ENCODE peak calls at places on chromosomes 12 and 14, in five cellular contexts. One of them, this sample, is unnamed.
A peak's percentile ranks its signal among the peaks of the same experiment; 100 is the strongest.

GRCh38 chr12:79266511-79267129 is 402.0 kb downstream of the SYT1 start:
- DNase-seq in adrenal gland: no peak
- DNase-seq in heart right ventricle: no peak
- DNase-seq in type B pancreatic cell: no peak
- DNase-seq in sigmoid colon: no peak
- DNase-seq in this sample: no peak

GRCh38 chr12:11856971-11857370 is 207.5 kb downstream of the ETV6 start:
- DNase-seq in adrenal gland: no peak
- DNase-seq in heart right ventricle: no peak
- DNase-seq in type B pancreatic cell: no peak
- DNase-seq in sigmoid colon: no peak
- DNase-seq in this sample: no peak

GRCh38 chr12:6360080-6360571 is 15.2 kb downstream of the SCNN1A start:
- DNase-seq in adrenal gland: no peak
- DNase-seq in heart right ventricle: no peak
- DNase-seq in type B pancreatic cell: no peak
- DNase-seq in sigmoid colon: no peak
- DNase-seq in this sample: no peak

GRCh38 chr12:91173139-91173538 is 9.5 kb downstream of the DCN start:
- DNase-seq in adrenal gland: no peak
- DNase-seq in heart right ventricle: no peak
- DNase-seq in type B pancreatic cell: no peak
- DNase-seq in sigmoid colon: no peak
- DNase-seq in this sample: no peak

GRCh38 chr12:71312767-71313375 is 126.7 kb upstream of the LGR5 start:
- DNase-seq in adrenal gland: no peak
- DNase-seq in heart right ventricle: no peak
- DNase-seq in type B pancreatic cell: no peak
- DNase-seq in sigmoid colon: no peak
- DNase-seq in this sample: no peak

GRCh38 chr14:70955543-70956480 is 48.6 kb downstream of the PCNX1 start:
- DNase-seq in adrenal gland: no peak
- DNase-seq in heart right ventricle: no peak
- DNase-seq in type B pancreatic cell: no peak
- DNase-seq in sigmoid colon: no peak
- DNase-seq in this sample: no peak

GRCh38 chr12:38648813-38649212 is 256.6 kb downstream of the CPNE8 start:
- DNase-seq in adrenal gland: no peak
- DNase-seq in heart right ventricle: no peak
- DNase-seq in type B pancreatic cell: no peak
- DNase-seq in sigmoid colon: no peak
- DNase-seq in this sample: no peak

GRCh38 chr12:132366341-132366861 is 37.0 kb upstream of the GALNT9 start:
- DNase-seq in adrenal gland: no peak
- DNase-seq in heart right ventricle: no peak
- DNase-seq in type B pancreatic cell: no peak
- DNase-seq in sigmoid colon: peak; percentile 42
- DNase-seq in this sample: peak; percentile 49

GRCh38 chr12:55806982-55807381 is 10.5 kb downstream of the SARNP start:
- DNase-seq in adrenal gland: no peak
- DNase-seq in heart right ventricle: no peak
- DNase-seq in type B pancreatic cell: no peak
- DNase-seq in sigmoid colon: no peak
- DNase-seq in this sample: no peak

GRCh38 chr14:70721542-70721941 is 79.8 kb downstream of the TTC9 start:
- DNase-seq in adrenal gland: no peak
- DNase-seq in heart right ventricle: no peak
- DNase-seq in type B pancreatic cell: no peak
- DNase-seq in sigmoid colon: no peak
- DNase-seq in this sample: no peak

GRCh38 chr14:52015411-52016030 is 26.2 kb downstream of the RTRAF start:
- DNase-seq in adrenal gland: peak; percentile 44
- DNase-seq in heart right ventricle: no peak
- DNase-seq in type B pancreatic cell: no peak
- DNase-seq in sigmoid colon: no peak
- DNase-seq in this sample: peak; percentile 34

GRCh38 chr12:112820796-112821195 is 29.2 kb downstream of the RPH3A start:
- DNase-seq in adrenal gland: no peak
- DNase-seq in heart right ventricle: no peak
- DNase-seq in type B pancreatic cell: peak; percentile 34
- DNase-seq in sigmoid colon: no peak
- DNase-seq in this sample: peak; percentile 65

GRCh38 chr14:28603606-28604005 is 163.0 kb upstream of the FOXG1 start:
- DNase-seq in adrenal gland: no peak
- DNase-seq in heart right ventricle: no peak
- DNase-seq in type B pancreatic cell: no peak
- DNase-seq in sigmoid colon: no peak
- DNase-seq in this sample: no peak

GRCh38 chr12:52045794-52046199 is 5.4 kb upstream of the NR4A1 start:
- DNase-seq in adrenal gland: peak; percentile 50
- DNase-seq in heart right ventricle: peak; percentile 66
- DNase-seq in type B pancreatic cell: no peak
- DNase-seq in sigmoid colon: peak; percentile 78
- DNase-seq in this sample: no peak

GRCh38 chr12:50689437-50689836 is 74.5 kb upstream of the ATF1 start:
- DNase-seq in adrenal gland: no peak
- DNase-seq in heart right ventricle: no peak
- DNase-seq in type B pancreatic cell: no peak
- DNase-seq in sigmoid colon: no peak
- DNase-seq in this sample: no peak

GRCh38 chr14:98894600-98894999 is 377.4 kb downstream of the BCL11B start:
- DNase-seq in adrenal gland: no peak
- DNase-seq in heart right ventricle: no peak
- DNase-seq in type B pancreatic cell: no peak
- DNase-seq in sigmoid colon: no peak
- DNase-seq in this sample: no peak

GRCh38 chr12:14664434-14665023 is 31.9 kb downstream of the GUCY2C start:
- DNase-seq in adrenal gland: peak; percentile 52
- DNase-seq in heart right ventricle: no peak
- DNase-seq in type B pancreatic cell: no peak
- DNase-seq in sigmoid colon: no peak
- DNase-seq in this sample: no peak

GRCh38 chr12:99259040-99259934 is 388.3 kb upstream of the GARIN6 start:
- DNase-seq in adrenal gland: no peak
- DNase-seq in heart right ventricle: no peak
- DNase-seq in type B pancreatic cell: no peak
- DNase-seq in sigmoid colon: no peak
- DNase-seq in this sample: no peak

GRCh38 chr12:121804417-121805111 is 755 bp downstream of the SETD1B start:
- DNase-seq in adrenal gland: peak; percentile 50
- DNase-seq in heart right ventricle: no peak
- DNase-seq in type B pancreatic cell: no peak
- DNase-seq in sigmoid colon: peak; percentile 74
- DNase-seq in this sample: no peak

GRCh38 chr12:44285321-44285720 is 449.4 kb downstream of the TMEM117 start:
- DNase-seq in adrenal gland: no peak
- DNase-seq in heart right ventricle: no peak
- DNase-seq in type B pancreatic cell: no peak
- DNase-seq in sigmoid colon: no peak
- DNase-seq in this sample: no peak

GRCh38 chr12:84561362-84561761 is 351.2 kb downstream of the SLC6A15 start:
- DNase-seq in adrenal gland: no peak
- DNase-seq in heart right ventricle: no peak
- DNase-seq in type B pancreatic cell: no peak
- DNase-seq in sigmoid colon: no peak
- DNase-seq in this sample: no peak

GRCh38 chr14:80475074-80475473 is 263.8 kb upstream of the DIO2 start:
- DNase-seq in adrenal gland: no peak
- DNase-seq in heart right ventricle: no peak
- DNase-seq in type B pancreatic cell: no peak
- DNase-seq in sigmoid colon: no peak
- DNase-seq in this sample: no peak

GRCh38 chr12:105481906-105482305 is 151.4 kb downstream of the C12orf75 start:
- DNase-seq in adrenal gland: no peak
- DNase-seq in heart right ventricle: no peak
- DNase-seq in type B pancreatic cell: no peak
- DNase-seq in sigmoid colon: no peak
- DNase-seq in this sample: no peak

GRCh38 chr12:28189774-28190320 is 409 bp upstream of the CCDC91 start:
- DNase-seq in adrenal gland: peak; percentile 25
- DNase-seq in heart right ventricle: no peak
- DNase-seq in type B pancreatic cell: no peak
- DNase-seq in sigmoid colon: no peak
- DNase-seq in this sample: no peak

GRCh38 chr12:48956279-48957140 is 777 bp downstream of the ARF3 start:
- DNase-seq in adrenal gland: peak; percentile 88
- DNase-seq in heart right ventricle: peak; percentile 80
- DNase-seq in type B pancreatic cell: peak; percentile 79
- DNase-seq in sigmoid colon: peak; percentile 94
- DNase-seq in this sample: peak; percentile 82

GRCh38 chr14:64117671-64118402 is 176.3 kb downstream of the ESR2 start:
- DNase-seq in adrenal gland: no peak
- DNase-seq in heart right ventricle: peak; percentile 52
- DNase-seq in type B pancreatic cell: no peak
- DNase-seq in sigmoid colon: no peak
- DNase-seq in this sample: no peak

GRCh38 chr14:24310387-24310665 is 386 bp downstream of the LTB4R2 start:
- DNase-seq in adrenal gland: no peak
- DNase-seq in heart right ventricle: no peak
- DNase-seq in type B pancreatic cell: no peak
- DNase-seq in sigmoid colon: no peak
- DNase-seq in this sample: no peak

GRCh38 chr12:118866346-118866745 is 115.0 kb upstream of the SRRM4 start:
- DNase-seq in adrenal gland: no peak
- DNase-seq in heart right ventricle: no peak
- DNase-seq in type B pancreatic cell: no peak
- DNase-seq in sigmoid colon: no peak
- DNase-seq in this sample: no peak

GRCh38 chr12:58408516-58408915 is 467.1 kb downstream of the ATP23 start:
- DNase-seq in adrenal gland: peak; percentile 43
- DNase-seq in heart right ventricle: no peak
- DNase-seq in type B pancreatic cell: no peak
- DNase-seq in sigmoid colon: no peak
- DNase-seq in this sample: no peak

GRCh38 chr14:32190713-32191112 is 11.1 kb upstream of the RNU6-7 start:
- DNase-seq in adrenal gland: no peak
- DNase-seq in heart right ventricle: no peak
- DNase-seq in type B pancreatic cell: no peak
- DNase-seq in sigmoid colon: no peak
- DNase-seq in this sample: no peak

GRCh38 chr12:58176296-58176869 is 235.0 kb downstream of the ATP23 start:
- DNase-seq in adrenal gland: peak; percentile 62
- DNase-seq in heart right ventricle: no peak
- DNase-seq in type B pancreatic cell: no peak
- DNase-seq in sigmoid colon: no peak
- DNase-seq in this sample: peak; percentile 59

DNA sequence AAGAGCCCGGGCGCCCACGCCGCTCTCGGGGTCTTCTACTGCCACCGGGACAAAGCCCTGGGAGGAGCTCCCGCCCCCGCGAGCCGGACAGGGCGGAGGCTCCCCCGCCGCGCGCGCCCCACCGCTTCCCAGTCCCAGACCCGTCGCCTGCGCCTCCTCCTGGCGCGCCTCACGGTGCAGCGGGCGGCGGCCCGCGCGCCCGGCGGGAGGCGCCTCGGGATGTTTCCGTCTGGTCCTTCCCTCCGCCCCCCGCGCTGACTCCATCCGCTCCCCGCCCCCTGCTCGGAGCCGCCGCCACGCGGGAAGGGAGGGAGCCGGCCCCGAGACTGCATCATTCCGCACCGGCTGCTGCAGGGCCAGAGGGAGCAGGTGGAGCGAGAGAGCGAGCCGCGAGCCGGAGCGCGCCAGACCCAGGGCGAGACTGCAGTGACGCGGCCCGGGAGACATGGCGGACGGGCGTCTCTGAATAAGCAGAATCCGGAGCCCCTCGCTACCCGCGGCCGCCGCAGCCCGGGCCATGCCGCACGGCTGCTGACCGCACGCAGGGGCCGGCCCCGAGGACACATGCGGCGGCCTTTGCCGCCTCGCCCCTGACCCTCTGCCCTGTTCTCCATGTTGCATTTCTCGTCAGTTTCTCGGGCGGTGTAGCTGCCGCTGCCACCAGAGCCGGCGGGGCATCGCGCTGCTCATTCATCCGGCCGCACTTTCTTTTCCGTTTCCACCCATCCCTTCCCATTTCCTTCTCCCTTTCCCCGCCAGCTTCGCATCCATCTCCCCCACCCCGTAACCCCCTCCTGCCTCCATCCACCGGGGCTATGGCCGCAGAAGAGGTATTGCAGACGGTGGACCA is at the start of gene BICD1:
- DNase-seq in adrenal gland: peak; percentile 86
- DNase-seq in heart right ventricle: peak; percentile 92
- DNase-seq in type B pancreatic cell: peak; percentile 87
- DNase-seq in sigmoid colon: peak; percentile 95
- DNase-seq in this sample: peak; percentile 98
- TF ChIP-seq CTCF in adrenal gland: peak; percentile 41
- TF ChIP-seq CTCF in heart right ventricle: peak; percentile 73
- TF ChIP-seq CTCF in type B pancreatic cell: peak; percentile 49
- TF ChIP-seq CTCF in sigmoid colon: no peak
- TF ChIP-seq CTCF in this sample: peak; percentile 32

GRCh38 chr12:62934799-62935674 is at the start of gene PPM1H:
- DNase-seq in adrenal gland: peak; percentile 46
- DNase-seq in heart right ventricle: peak; percentile 79
- DNase-seq in type B pancreatic cell: peak; percentile 88
- DNase-seq in sigmoid colon: peak; percentile 67
- DNase-seq in this sample: peak; percentile 85
- TF ChIP-seq CTCF in adrenal gland: peak; percentile 39
- TF ChIP-seq CTCF in heart right ventricle: peak; percentile 59
- TF ChIP-seq CTCF in type B pancreatic cell: peak; percentile 73
- TF ChIP-seq CTCF in sigmoid colon: peak; percentile 22
- TF ChIP-seq CTCF in this sample: peak; percentile 78

DNA sequence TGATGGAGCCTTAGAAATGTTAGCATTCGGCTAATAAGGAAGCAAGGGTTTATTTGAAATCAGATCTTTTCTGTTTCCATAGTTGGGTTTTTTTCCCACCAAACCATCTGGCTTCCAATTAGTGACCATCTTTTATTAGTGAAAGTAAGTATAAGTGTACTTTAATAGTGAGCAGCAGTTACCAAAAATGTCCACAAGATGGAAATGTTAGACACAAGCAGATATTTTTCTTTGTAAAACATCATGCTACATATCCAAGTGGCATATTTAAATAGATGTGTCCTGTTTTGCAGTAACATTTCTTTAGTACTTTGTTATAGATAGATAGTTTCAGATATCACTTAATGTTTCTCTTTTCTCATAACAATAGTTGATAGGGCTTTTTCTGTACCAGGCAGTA is 28.8 kb downstream of the YEATS4 start:
- DNase-seq in adrenal gland: no peak
- DNase-seq in heart right ventricle: no peak
- DNase-seq in type B pancreatic cell: no peak
- DNase-seq in sigmoid colon: no peak
- DNase-seq in this sample: no peak
- TF ChIP-seq CTCF in adrenal gland: peak; percentile 64
- TF ChIP-seq CTCF in heart right ventricle: peak; percentile 64
- TF ChIP-seq CTCF in type B pancreatic cell: peak; percentile 73
- TF ChIP-seq CTCF in sigmoid colon: peak; percentile 14
- TF ChIP-seq CTCF in this sample: peak; percentile 72

GRCh38 chr12:2246358-2246757 is 193.6 kb downstream of the CACNA1C start:
- DNase-seq in adrenal gland: no peak
- DNase-seq in heart right ventricle: no peak
- DNase-seq in type B pancreatic cell: no peak
- DNase-seq in sigmoid colon: no peak
- DNase-seq in this sample: no peak
- TF ChIP-seq CTCF in adrenal gland: no peak
- TF ChIP-seq CTCF in heart right ventricle: no peak
- TF ChIP-seq CTCF in type B pancreatic cell: no peak
- TF ChIP-seq CTCF in sigmoid colon: no peak
- TF ChIP-seq CTCF in this sample: no peak

GRCh38 chr12:53695148-53696138 is 19.6 kb upstream of the ATP5MC2 start:
- DNase-seq in adrenal gland: no peak
- DNase-seq in heart right ventricle: peak; percentile 37
- DNase-seq in type B pancreatic cell: no peak
- DNase-seq in sigmoid colon: no peak
- DNase-seq in this sample: peak; percentile 74
- TF ChIP-seq CTCF in adrenal gland: no peak
- TF ChIP-seq CTCF in heart right ventricle: peak; percentile 14
- TF ChIP-seq CTCF in type B pancreatic cell: peak; percentile 55
- TF ChIP-seq CTCF in sigmoid colon: no peak
- TF ChIP-seq CTCF in this sample: peak; percentile 37

This sample was measured in glutamatergic neuron.